ENCODE peak calls at places on chromosomes 12 and 14, in seven cellular contexts. One of them, this sample, is unnamed.

GRCh38 chr14:106094654-106095189 is 568.3 kb downstream of the TMEM121 start:
- DNase-seq in NB4: peak
- DNase-seq in psoas muscle: no peak
- DNase-seq in IMR-90: no peak
- DNase-seq in heart left ventricle: no peak
- DNase-seq in BJ: no peak
- DNase-seq in AG04450: no peak
- DNase-seq in this sample: no peak

GRCh38 chr14:68062651-68063050 is 243.1 kb downstream of the RAD51B start:
- DNase-seq in NB4: no peak
- DNase-seq in psoas muscle: no peak
- DNase-seq in IMR-90: no peak
- DNase-seq in heart left ventricle: no peak
- DNase-seq in BJ: no peak
- DNase-seq in AG04450: no peak
- DNase-seq in this sample: no peak

GRCh38 chr14:77542349-77543239 is 44.0 kb upstream of the ISM2 start:
- DNase-seq in NB4: no peak
- DNase-seq in psoas muscle: no peak
- DNase-seq in IMR-90: no peak
- DNase-seq in heart left ventricle: no peak
- DNase-seq in BJ: no peak
- DNase-seq in AG04450: no peak
- DNase-seq in this sample: no peak

GRCh38 chr12:81888341-81888740 is 129.2 kb upstream of the PPFIA2 start:
- DNase-seq in NB4: no peak
- DNase-seq in psoas muscle: no peak
- DNase-seq in IMR-90: no peak
- DNase-seq in heart left ventricle: no peak
- DNase-seq in BJ: no peak
- DNase-seq in AG04450: no peak
- DNase-seq in this sample: peak

GRCh38 chr12:57370084-57370483 is 60.8 kb downstream of the R3HDM2 start:
- DNase-seq in NB4: no peak
- DNase-seq in psoas muscle: no peak
- DNase-seq in IMR-90: no peak
- DNase-seq in heart left ventricle: no peak
- DNase-seq in BJ: no peak
- DNase-seq in AG04450: no peak
- DNase-seq in this sample: no peak

GRCh38 chr12:59444932-59445331 is 150.9 kb upstream of the SLC16A7 start:
- DNase-seq in NB4: peak
- DNase-seq in psoas muscle: no peak
- DNase-seq in IMR-90: peak
- DNase-seq in heart left ventricle: no peak
- DNase-seq in BJ: no peak
- DNase-seq in AG04450: no peak
- DNase-seq in this sample: peak

GRCh38 chr12:17304503-17305347 is 698.8 kb upstream of the LMO3 start:
- DNase-seq in NB4: peak
- DNase-seq in psoas muscle: no peak
- DNase-seq in IMR-90: no peak
- DNase-seq in heart left ventricle: no peak
- DNase-seq in BJ: no peak
- DNase-seq in AG04450: no peak
- DNase-seq in this sample: peak

GRCh38 chr14:79057333-79057732 is 887.2 kb downstream of the NRXN3 start:
- DNase-seq in NB4: no peak
- DNase-seq in psoas muscle: no peak
- DNase-seq in IMR-90: peak
- DNase-seq in heart left ventricle: no peak
- DNase-seq in BJ: no peak
- DNase-seq in AG04450: no peak
- DNase-seq in this sample: peak

GRCh38 chr12:12024958-12025682 is 45.6 kb upstream of the BCL2L14 start:
- DNase-seq in NB4: no peak
- DNase-seq in psoas muscle: no peak
- DNase-seq in IMR-90: no peak
- DNase-seq in heart left ventricle: no peak
- DNase-seq in BJ: no peak
- DNase-seq in AG04450: no peak
- DNase-seq in this sample: no peak

GRCh38 chr14:50775357-50775756 is 55.6 kb downstream of the NIN start:
- DNase-seq in NB4: no peak
- DNase-seq in psoas muscle: no peak
- DNase-seq in IMR-90: peak
- DNase-seq in heart left ventricle: no peak
- DNase-seq in BJ: peak
- DNase-seq in AG04450: peak
- DNase-seq in this sample: peak

GRCh38 chr12:132190012-132190755 is 45.9 kb downstream of the NOC4L start:
- DNase-seq in NB4: no peak
- DNase-seq in psoas muscle: peak
- DNase-seq in IMR-90: no peak
- DNase-seq in heart left ventricle: no peak
- DNase-seq in BJ: no peak
- DNase-seq in AG04450: no peak
- DNase-seq in this sample: no peak

GRCh38 chr12:131914179-131914702 is 14.8 kb upstream of the PUS1 start:
- DNase-seq in NB4: no peak
- DNase-seq in psoas muscle: no peak
- DNase-seq in IMR-90: no peak
- DNase-seq in heart left ventricle: no peak
- DNase-seq in BJ: no peak
- DNase-seq in AG04450: no peak
- DNase-seq in this sample: no peak

GRCh38 chr12:46964496-46965098 is 114.8 kb upstream of the PCED1B start:
- DNase-seq in NB4: no peak
- DNase-seq in psoas muscle: no peak
- DNase-seq in IMR-90: peak
- DNase-seq in heart left ventricle: no peak
- DNase-seq in BJ: no peak
- DNase-seq in AG04450: peak
- DNase-seq in this sample: peak

GRCh38 chr12:6231359-6232268 is 31.4 kb downstream of the CD9 start:
- DNase-seq in NB4: peak
- DNase-seq in psoas muscle: no peak
- DNase-seq in IMR-90: no peak
- DNase-seq in heart left ventricle: no peak
- DNase-seq in BJ: no peak
- DNase-seq in AG04450: no peak
- DNase-seq in this sample: peak

GRCh38 chr14:100581228-100582145 is 5.7 kb downstream of the BEGAIN start:
- DNase-seq in NB4: no peak
- DNase-seq in psoas muscle: peak
- DNase-seq in IMR-90: no peak
- DNase-seq in heart left ventricle: no peak
- DNase-seq in BJ: no peak
- DNase-seq in AG04450: no peak
- DNase-seq in this sample: no peak

GRCh38 chr14:23300687-23301223 is 1.9 kb downstream of the PPP1R3E start:
- DNase-seq in NB4: peak
- DNase-seq in psoas muscle: peak
- DNase-seq in IMR-90: peak
- DNase-seq in heart left ventricle: peak
- DNase-seq in BJ: no peak
- DNase-seq in AG04450: no peak
- DNase-seq in this sample: no peak

GRCh38 chr12:119911147-119911546 is 34.0 kb upstream of the CIT start:
- DNase-seq in NB4: no peak
- DNase-seq in psoas muscle: no peak
- DNase-seq in IMR-90: peak
- DNase-seq in heart left ventricle: no peak
- DNase-seq in BJ: peak
- DNase-seq in AG04450: peak
- DNase-seq in this sample: peak

GRCh38 chr12:64268409-64268808 is 46.3 kb upstream of the KICS2 start:
- DNase-seq in NB4: no peak
- DNase-seq in psoas muscle: no peak
- DNase-seq in IMR-90: no peak
- DNase-seq in heart left ventricle: no peak
- DNase-seq in BJ: no peak
- DNase-seq in AG04450: no peak
- DNase-seq in this sample: peak

GRCh38 chr12:64278421-64278820 is 56.3 kb upstream of the KICS2 start:
- DNase-seq in NB4: no peak
- DNase-seq in psoas muscle: no peak
- DNase-seq in IMR-90: no peak
- DNase-seq in heart left ventricle: no peak
- DNase-seq in BJ: no peak
- DNase-seq in AG04450: no peak
- DNase-seq in this sample: no peak

GRCh38 chr12:64270411-64270810 is 48.3 kb upstream of the KICS2 start:
- DNase-seq in NB4: peak
- DNase-seq in psoas muscle: no peak
- DNase-seq in IMR-90: no peak
- DNase-seq in heart left ventricle: no peak
- DNase-seq in BJ: no peak
- DNase-seq in AG04450: no peak
- DNase-seq in this sample: no peak

GRCh38 chr12:64269161-64269560 is 47.1 kb upstream of the KICS2 start:
- DNase-seq in NB4: no peak
- DNase-seq in psoas muscle: no peak
- DNase-seq in IMR-90: no peak
- DNase-seq in heart left ventricle: no peak
- DNase-seq in BJ: no peak
- DNase-seq in AG04450: no peak
- DNase-seq in this sample: no peak

DNA sequence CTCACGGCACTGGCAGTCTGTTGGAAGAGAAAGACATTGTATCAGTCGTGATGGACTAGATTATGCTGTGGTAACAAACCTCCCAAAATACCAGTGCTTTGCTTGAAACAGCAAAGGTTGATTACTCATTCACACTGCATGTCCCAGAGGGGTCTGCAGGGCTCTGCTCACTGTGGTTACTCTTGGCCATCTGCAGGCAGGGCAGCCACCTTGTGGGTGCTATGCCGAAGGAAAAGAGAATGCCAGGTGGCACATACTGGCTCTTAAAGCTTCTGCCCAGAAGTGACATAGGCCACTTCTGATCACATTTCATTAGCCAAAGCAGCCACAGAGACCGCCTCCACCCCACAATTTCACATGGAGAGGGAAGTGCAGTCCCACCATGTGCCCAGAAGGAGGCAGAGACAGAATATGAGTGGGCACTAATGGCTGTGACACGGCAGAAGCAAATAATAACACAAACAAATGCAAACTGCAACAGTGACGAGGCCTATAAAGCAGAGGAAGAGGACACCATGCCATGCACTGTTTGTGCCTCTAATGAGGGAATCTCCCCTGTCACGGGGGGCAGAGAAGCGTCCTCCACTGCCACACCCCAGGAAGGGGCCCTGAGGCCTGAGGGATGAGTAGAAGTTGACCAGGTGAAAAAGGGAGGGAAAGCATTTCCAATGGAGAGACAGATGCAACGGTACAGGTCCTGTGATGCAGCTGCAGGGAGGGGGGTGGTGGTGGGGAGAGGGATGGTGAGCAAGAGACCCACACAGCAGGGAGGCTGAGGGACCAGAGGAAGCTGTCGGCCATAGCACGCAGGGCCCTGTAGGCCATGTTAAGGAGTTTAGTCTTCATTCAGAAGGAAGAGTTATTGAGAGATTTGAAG is 51.7 kb upstream of the KICS2 start:
- DNase-seq in NB4: peak
- DNase-seq in psoas muscle: no peak
- DNase-seq in IMR-90: no peak
- DNase-seq in heart left ventricle: no peak
- DNase-seq in BJ: no peak
- DNase-seq in AG04450: no peak
- DNase-seq in this sample: peak
- TF ChIP-seq CTCF in NB4: peak
- TF ChIP-seq CTCF in psoas muscle: peak
- TF ChIP-seq CTCF in IMR-90: peak
- TF ChIP-seq CTCF in heart left ventricle: peak
- TF ChIP-seq CTCF in BJ: peak
- TF ChIP-seq CTCF in AG04450: peak
- TF ChIP-seq CTCF in this sample: peak

GRCh38 chr14:32933943-32934890 is 4.5 kb upstream of the NPAS3 start:
- DNase-seq in NB4: no peak
- DNase-seq in psoas muscle: peak
- DNase-seq in IMR-90: no peak
- DNase-seq in heart left ventricle: peak
- DNase-seq in BJ: no peak
- DNase-seq in AG04450: no peak
- DNase-seq in this sample: peak
- H3K4me3 ChIP-seq in NB4: no peak
- H3K4me3 ChIP-seq in psoas muscle: peak
- H3K4me3 ChIP-seq in IMR-90: no peak
- H3K4me3 ChIP-seq in heart left ventricle: peak
- H3K4me3 ChIP-seq in BJ: peak
- H3K4me3 ChIP-seq in AG04450: peak
- H3K4me3 ChIP-seq in this sample: peak

GRCh38 chr14:35140718-35141581 is 18.6 kb downstream of the PRORP start:
- DNase-seq in NB4: peak
- DNase-seq in psoas muscle: no peak
- DNase-seq in IMR-90: peak
- DNase-seq in heart left ventricle: no peak
- DNase-seq in BJ: no peak
- DNase-seq in AG04450: no peak
- DNase-seq in this sample: peak
- TF ChIP-seq CTCF in NB4: no peak
- TF ChIP-seq CTCF in psoas muscle: peak
- TF ChIP-seq CTCF in IMR-90: peak
- TF ChIP-seq CTCF in heart left ventricle: peak
- TF ChIP-seq CTCF in BJ: no peak
- TF ChIP-seq CTCF in AG04450: peak
- TF ChIP-seq CTCF in this sample: peak

GRCh38 chr12:122752464-122753212 is at the start of gene DENR:
- DNase-seq in NB4: peak
- DNase-seq in psoas muscle: peak
- DNase-seq in IMR-90: peak
- DNase-seq in heart left ventricle: peak
- DNase-seq in BJ: peak
- DNase-seq in AG04450: peak
- DNase-seq in this sample: peak
- H3K4me3 ChIP-seq in NB4: peak
- H3K4me3 ChIP-seq in psoas muscle: peak
- H3K4me3 ChIP-seq in IMR-90: peak
- H3K4me3 ChIP-seq in heart left ventricle: peak
- H3K4me3 ChIP-seq in BJ: peak
- H3K4me3 ChIP-seq in AG04450: peak
- H3K4me3 ChIP-seq in this sample: peak